ENCODE peak calls at places on chromosome X, in nine cellular contexts. S is stimulated activated CD4-positive, alpha-beta T cell treated with anti-CD3 and anti-CD28 coated beads, Interleukin-15, amount 100 ng/mL, for 24 hours; F is neural progenitor cell; G is left ventricle myocardium inferior; N is progenitor cell of endocrine pancreas; V is NCI-H1092; K is activated T-cell treated with anti-CD3 and anti-CD28 coated beads, Interleukin-2, amount 50 U/mL, for 4 hours; Y is NCI-H1105 treated with DMSO at 0.1 percent for 48 hours; H is neural crest cell. B is an unnamed sample.

GRCh38 chrX:130165181-130165702 is 399 bp downstream of the AIFM1 start:
- DNase-seq in S (no peak), F (no peak), G (no peak), N (no peak), V (no peak), K (no peak), Y (peak), H (no peak), B (peak)

GRCh38 chrX:21905976-21906375 is 34.5 kb upstream of the SMS start:
- DNase-seq in S (no peak), F (peak), G (no peak), N (no peak), V (no peak), K (no peak), Y (no peak), H (no peak), B (no peak)

GRCh38 chrX:22159071-22159470 is 113.6 kb upstream of the CBLL2 start:
- DNase-seq in S (no peak), F (no peak), G (no peak), N (no peak), V (no peak), K (no peak), Y (no peak), H (no peak), B (no peak)

GRCh38 chrX:120378570-120378969 is 16.7 kb downstream of the ATP1B4 start:
- DNase-seq in S (no peak), F (no peak), G (no peak), N (no peak), V (no peak), K (no peak), Y (no peak), H (no peak), B (no peak)

GRCh38 chrX:65241059-65241721 is 264.9 kb upstream of the ZC4H2 start:
- DNase-seq in S (no peak), F (peak), G (no peak), N (no peak), V (no peak), K (no peak), Y (no peak), H (no peak), B (no peak)

GRCh38 chrX:38919202-38919601 is 117.9 kb downstream of the MID1IP1 start:
- DNase-seq in S (no peak), F (no peak), G (no peak), N (no peak), V (no peak), K (no peak), Y (no peak), H (no peak), B (no peak)

GRCh38 chrX:72258174-72258573 is 18.9 kb downstream of the RPS4X start:
- DNase-seq in S (no peak), F (no peak), G (no peak), N (no peak), V (peak), K (no peak), Y (no peak), H (no peak), B (no peak)

GRCh38 chrX:70353524-70353923 is 63.6 kb downstream of the KIF4A start:
- DNase-seq in S (no peak), F (no peak), G (no peak), N (no peak), V (no peak), K (no peak), Y (no peak), H (no peak), B (no peak)

GRCh38 chrX:109635151-109635550 is 10.2 kb upstream of the KCNE5 start:
- DNase-seq in S (no peak), F (peak), G (no peak), N (no peak), V (no peak), K (no peak), Y (no peak), H (no peak), B (no peak)

GRCh38 chrX:20527458-20528099 is 260.9 kb upstream of the RPS6KA3 start:
- DNase-seq in S (no peak), F (peak), G (peak), N (no peak), V (no peak), K (no peak), Y (peak), H (no peak), B (no peak)